ENCODE peak calls at places on chromosomes 2 and 18, in seven cellular contexts. W is A673; A is sciatic nerve; V is NCI-H1417; P is fibroblast of the conjunctiva; N is activated CD4-positive, alpha-beta T cell treated with anti-CD3 and anti-CD28 coated beads for 48 hours; E is stimulated activated CD4-positive, alpha-beta T cell treated with anti-CD3 and anti-CD28 coated beads, Interleukin-1b, Interleukin-23, amount 100 ng/mL, for 24 hours. X is an unnamed sample.

GRCh38 chr2:20424300-20425290 is 22.3 kb upstream of the RHOB start:
- DNase-seq in W (no peak), A (no peak), V (no peak), P (peak), N (no peak), E (no peak), X (no peak)

GRCh38 chr18:35029103-35029502 is 12.1 kb upstream of the MAPRE2 start:
- DNase-seq in W (no peak), A (no peak), V (no peak), P (no peak), N (no peak), E (no peak), X (no peak)

GRCh38 chr2:234500394-234501006 is 3.6 kb upstream of the ARL4C start:
- DNase-seq in W (peak), A (peak), V (peak), P (peak), N (peak), E (no peak), X (peak)

GRCh38 chr18:21958256-21958655 is 211.1 kb upstream of the GATA6 start:
- DNase-seq in W (no peak), A (no peak), V (no peak), P (no peak), N (no peak), E (no peak), X (no peak)

GRCh38 chr2:172972005-172972619 is 103.5 kb upstream of the MAP3K20 start:
- DNase-seq in W (peak), A (no peak), V (peak), P (peak), N (peak), E (no peak), X (peak)

GRCh38 chr2:218028562-218029348 is 26.0 kb upstream of the TNS1 start:
- DNase-seq in W (no peak), A (no peak), V (no peak), P (no peak), N (no peak), E (no peak), X (no peak)

GRCh38 chr2:25362564-25363145 is 20.9 kb upstream of the DNMT3A start:
- DNase-seq in W (no peak), A (peak), V (no peak), P (no peak), N (peak), E (no peak), X (no peak)

GRCh38 chr2:85534875-85535274 is 4.1 kb upstream of the MAT2A start:
- DNase-seq in W (no peak), A (no peak), V (no peak), P (no peak), N (no peak), E (no peak), X (no peak)

GRCh38 chr2:113200736-113201490 is 27.1 kb downstream of the PSD4 start:
- DNase-seq in W (no peak), A (peak), V (no peak), P (no peak), N (no peak), E (no peak), X (no peak)

GRCh38 chr2:23091900-23092299 is 293.1 kb upstream of the KLHL29 start:
- DNase-seq in W (no peak), A (no peak), V (no peak), P (no peak), N (no peak), E (no peak), X (no peak)

GRCh38 chr2:68934021-68934420 is 18.7 kb downstream of the GKN2 start:
- DNase-seq in W (no peak), A (no peak), V (no peak), P (no peak), N (no peak), E (no peak), X (no peak)

GRCh38 chr2:128307595-128307994 is 11.1 kb downstream of the HS6ST1 start:
- DNase-seq in W (no peak), A (no peak), V (no peak), P (no peak), N (no peak), E (no peak), X (no peak)

GRCh38 chr2:240986787-240987411 is 11.5 kb upstream of the SNED1 start:
- DNase-seq in W (peak), A (peak), V (no peak), P (peak), N (no peak), E (no peak), X (no peak)

GRCh38 chr2:196234672-196235071 is 63.3 kb upstream of the STK17B start:
- DNase-seq in W (peak), A (no peak), V (no peak), P (no peak), N (peak), E (no peak), X (no peak)

GRCh38 chr2:15754703-15755099 is 163.0 kb downstream of the DDX1 start:
- DNase-seq in W (no peak), A (no peak), V (no peak), P (no peak), N (no peak), E (no peak), X (no peak)

GRCh38 chr18:23805898-23806297 is 116.6 kb downstream of the LAMA3 start:
- DNase-seq in W (no peak), A (no peak), V (no peak), P (no peak), N (no peak), E (no peak), X (no peak)

GRCh38 chr2:136310797-136311558 is 193.0 kb upstream of the CXCR4 start:
- DNase-seq in W (no peak), A (no peak), V (no peak), P (no peak), N (peak), E (no peak), X (no peak)

GRCh38 chr2:58358024-58358423 is 116.9 kb upstream of the FANCL start:
- DNase-seq in W (no peak), A (no peak), V (no peak), P (no peak), N (no peak), E (no peak), X (no peak)

GRCh38 chr2:119409506-119409905 is 22.1 kb upstream of the TMEM37 start:
- DNase-seq in W (no peak), A (no peak), V (no peak), P (no peak), N (no peak), E (no peak), X (no peak)

GRCh38 chr2:218397502-218398436 is 1.9 kb upstream of the CTDSP1 start:
- DNase-seq in W (peak), A (peak), V (peak), P (no peak), N (peak), E (no peak), X (peak)

GRCh38 chr2:11798946-11799495 is 52.6 kb downstream of the LPIN1 start:
- DNase-seq in W (no peak), A (no peak), V (no peak), P (no peak), N (no peak), E (no peak), X (no peak)

GRCh38 chr2:239666053-239666854 is 265.4 kb upstream of the HDAC4 start:
- DNase-seq in W (no peak), A (no peak), V (no peak), P (no peak), N (no peak), E (no peak), X (no peak)

GRCh38 chr2:206392118-206392517 is 51.2 kb upstream of the ADAM23 start:
- DNase-seq in W (peak), A (no peak), V (peak), P (peak), N (peak), E (no peak), X (peak)